ENCODE peak calls at places on chromosomes 3 and 15, in five cellular contexts. A, I, E, Q and H are unnamed samples.

GRCh38 chr3:183050706-183051105 is 48.6 kb downstream of the MCCC1 start:
- DNase-seq in A (no peak), I (no peak), E (no peak), Q (no peak), H (no peak)

GRCh38 chr3:31116651-31117050 is 222.2 kb upstream of the GADL1 start:
- DNase-seq in A (no peak), I (no peak), E (no peak), Q (no peak), H (no peak)

GRCh38 chr15:65115086-65115485 is at the start of gene UBAP1L:
- DNase-seq in A (no peak), I (no peak), E (no peak), Q (no peak), H (no peak)

GRCh38 chr3:124217542-124217941 is 225.6 kb upstream of the ROPN1 start:
- DNase-seq in A (peak; percentile 3), I (no peak), E (peak; percentile 33), Q (peak; percentile 76), H (peak; percentile 90)

GRCh38 chr3:51371943-51372557 is 13.0 kb upstream of the MANF start:
- DNase-seq in A (peak; percentile 51), I (peak; percentile 56), E (peak; percentile 27), Q (peak; percentile 55), H (peak; percentile 23)

GRCh38 chr3:173737167-173737808 is 339.7 kb downstream of the NLGN1 start:
- DNase-seq in A (no peak), I (no peak), E (no peak), Q (no peak), H (no peak)

GRCh38 chr3:40325465-40325864 is 16.0 kb downstream of the EIF1B start:
- DNase-seq in A (no peak), I (no peak), E (no peak), Q (no peak), H (no peak)

GRCh38 chr3:141151439-141151838 is 80.2 kb upstream of the PXYLP1 start:
- DNase-seq in A (no peak), I (no peak), E (no peak), Q (no peak), H (no peak)

GRCh38 chr15:78105541-78106241 is 13.3 kb downstream of the SH2D7 start:
- DNase-seq in A (no peak), I (no peak), E (no peak), Q (peak; percentile 35), H (no peak)

GRCh38 chr3:177283983-177284382 is 86.7 kb upstream of the TBL1XR1 start:
- DNase-seq in A (no peak), I (no peak), E (no peak), Q (no peak), H (no peak)

GRCh38 chr3:139388961-139389551 is 391 bp downstream of the COPB2 start:
- DNase-seq in A (no peak), I (peak; percentile 11), E (no peak), Q (no peak), H (peak; percentile 14)

GRCh38 chr3:69856965-69857364 is 117.7 kb downstream of the MITF start:
- DNase-seq in A (no peak), I (no peak), E (no peak), Q (no peak), H (no peak)

GRCh38 chr3:77392181-77392580 is 352.3 kb downstream of the ROBO2 start:
- DNase-seq in A (no peak), I (no peak), E (no peak), Q (no peak), H (no peak)
- TF ChIP-seq JUND in A (no peak), I (no peak), E (no peak), Q (no peak), H (no peak)

GRCh38 chr15:99686290-99686689 is 46.9 kb downstream of the LYSMD4 start:
- DNase-seq in A (no peak), I (no peak), E (no peak), Q (no peak), H (no peak)

GRCh38 chr15:99677540-99678134 is 55.6 kb downstream of the LYSMD4 start:
- DNase-seq in A (no peak), I (no peak), E (no peak), Q (no peak), H (no peak)

GRCh38 chr15:99683000-99683670 is 50.1 kb downstream of the LYSMD4 start:
- DNase-seq in A (no peak), I (no peak), E (no peak), Q (no peak), H (no peak)

DNA sequence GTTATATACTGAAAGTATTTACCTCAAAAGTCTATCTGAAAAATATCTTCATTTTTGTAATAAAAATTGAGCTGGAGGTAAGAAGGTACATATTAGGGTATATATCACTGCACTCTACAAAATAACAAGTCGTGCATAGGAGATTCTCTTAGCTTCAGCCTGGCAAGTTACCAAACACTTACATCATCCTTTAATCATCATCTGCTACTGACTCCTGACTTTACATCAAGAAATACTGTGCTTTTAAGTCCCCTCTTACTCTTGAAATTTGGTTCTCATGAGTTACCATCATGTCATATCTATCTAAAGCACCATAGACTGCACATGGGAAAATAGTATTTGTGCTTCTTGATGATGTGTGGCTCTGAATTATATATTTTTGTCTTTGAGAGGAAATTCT is 50.8 kb downstream of the LYSMD4 start:
- DNase-seq in A (no peak), I (no peak), E (no peak), Q (no peak), H (no peak)
- TF ChIP-seq JUND in A (no peak), I (peak; percentile 9), E (no peak), Q (no peak), H (no peak)

GRCh38 chr15:44595656-44596510 is 58.9 kb downstream of the EIF3J start:
- DNase-seq in A (no peak), I (no peak), E (no peak), Q (no peak), H (no peak)

GRCh38 chr15:44596511-44597010 is 59.6 kb downstream of the EIF3J start:
- DNase-seq in A (no peak), I (no peak), E (no peak), Q (no peak), H (no peak)

GRCh38 chr15:44595246-44595645 is 58.3 kb downstream of the EIF3J start:
- DNase-seq in A (no peak), I (no peak), E (no peak), Q (no peak), H (no peak)

GRCh38 chr15:44598066-44598465 is 61.1 kb downstream of the EIF3J start:
- DNase-seq in A (no peak), I (no peak), E (no peak), Q (no peak), H (no peak)

GRCh38 chr15:44598892-44599291 is 61.9 kb downstream of the EIF3J start:
- DNase-seq in A (no peak), I (no peak), E (no peak), Q (no peak), H (peak; percentile 4)
- TF ChIP-seq JUND in A (no peak), I (peak; percentile 50), E (no peak), Q (no peak), H (no peak)

DNA sequence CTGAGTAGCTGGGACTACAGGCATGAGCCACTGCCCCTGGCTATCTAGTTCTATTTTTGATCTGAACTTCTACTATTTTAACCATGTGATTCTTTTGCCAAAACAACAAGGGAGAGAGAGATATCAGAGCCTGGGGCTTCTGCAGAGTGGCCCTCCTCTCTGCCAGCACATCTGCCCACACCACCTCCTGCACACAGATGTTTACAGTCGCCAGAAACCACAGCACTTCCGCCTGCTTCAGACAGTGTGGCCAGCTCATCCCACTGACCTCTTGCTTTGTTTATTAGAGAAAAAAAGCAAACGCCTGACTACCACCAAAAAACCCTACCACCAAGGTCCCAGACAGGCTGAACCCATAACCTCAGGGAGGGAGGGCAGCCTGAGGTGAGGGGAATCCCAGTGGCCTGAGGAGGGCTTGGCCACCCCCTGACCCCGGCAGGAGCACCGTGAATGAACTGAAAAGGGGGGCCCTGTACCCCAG is 85.9 kb upstream of the ABHD2 start:
- DNase-seq in A (no peak), I (peak; percentile 68), E (peak; percentile 57), Q (peak; percentile 18), H (no peak)
- TF ChIP-seq JUND in A (no peak), I (no peak), E (no peak), Q (no peak), H (no peak)

GRCh38 chr3:9080165-9080564 is 116.9 kb upstream of the RAD18 start:
- DNase-seq in A (no peak), I (no peak), E (no peak), Q (no peak), H (no peak)
- TF ChIP-seq JUND in A (no peak), I (no peak), E (no peak), Q (no peak), H (no peak)

GRCh38 chr3:4899654-4900236 is 79.5 kb upstream of the BHLHE40 start:
- DNase-seq in A (no peak), I (no peak), E (no peak), Q (no peak), H (no peak)

GRCh38 chr3:4897765-4898453 is 81.3 kb upstream of the BHLHE40 start:
- DNase-seq in A (no peak), I (no peak), E (no peak), Q (no peak), H (no peak)

GRCh38 chr3:4898454-4899313 is 80.6 kb upstream of the BHLHE40 start:
- DNase-seq in A (peak; percentile 18), I (no peak), E (peak; percentile 55), Q (no peak), H (no peak)

GRCh38 chr3:4894891-4895530 is 84.2 kb upstream of the BHLHE40 start:
- DNase-seq in A (no peak), I (no peak), E (no peak), Q (no peak), H (no peak)

DNA sequence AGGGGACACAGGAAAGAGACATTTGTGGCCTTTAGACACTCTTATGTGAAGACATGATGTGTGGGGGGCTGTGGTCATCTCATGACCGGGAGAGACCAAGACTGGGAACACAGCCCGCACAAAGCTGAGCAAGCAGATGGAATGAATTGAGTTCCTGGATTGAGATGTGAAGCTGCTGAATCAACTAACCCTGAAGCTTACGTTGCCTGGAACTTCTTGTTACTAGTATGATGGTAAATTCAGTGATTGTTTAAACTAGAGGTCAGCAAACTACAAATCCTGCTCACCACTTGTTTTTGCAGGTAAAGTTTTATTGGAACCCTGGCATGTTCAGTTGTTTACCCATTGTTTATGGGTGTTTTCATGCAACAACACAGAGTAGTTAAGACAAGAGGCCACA is 83.4 kb upstream of the BHLHE40 start:
- DNase-seq in A (no peak), I (no peak), E (no peak), Q (no peak), H (no peak)
- TF ChIP-seq JUND in A (no peak), I (no peak), E (no peak), Q (no peak), H (no peak)

DNA sequence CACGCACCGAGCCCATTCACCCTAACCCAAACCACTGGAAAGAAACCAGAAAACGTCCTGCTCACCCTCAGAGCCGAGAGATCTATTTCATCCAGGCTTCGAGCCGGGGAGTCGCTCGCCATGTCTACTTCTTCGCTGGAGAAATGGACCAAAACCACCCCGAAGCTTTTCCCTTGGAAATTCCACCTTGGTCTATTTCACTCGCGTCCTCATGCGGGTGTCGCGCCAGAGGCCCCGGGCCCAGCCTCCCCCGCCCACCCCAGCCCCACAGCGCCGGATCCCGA is 321 bp downstream of the TNIK start:
- DNase-seq in A (no peak), I (no peak), E (no peak), Q (no peak), H (no peak)
- TF ChIP-seq JUND in A (no peak), I (no peak), E (no peak), Q (no peak), H (no peak)